ENCODE peak calls at places on chromosome 16, in nine cellular contexts. K is small intestine; V is endothelial cell of umbilical vein; B is CD4-positive, alpha-beta memory T cell; G is gastrocnemius medialis; C is heart right ventricle; Z is HAP-1; X is psoas muscle; N is aorta. S is an unnamed sample.

GRCh38 chr16:83351846-83352245 is 455.9 kb upstream of the HSBP1 start:
- DNase-seq in X (no peak), G (no peak), N (no peak), K (no peak), V (no peak), B (no peak), C (no peak), Z (no peak), S (no peak)

GRCh38 chr16:86676216-86676800 is 98.0 kb downstream of the FOXL1 start:
- DNase-seq in K (no peak), B (no peak), X (no peak), N (no peak), V (peak; percentile 65), G (no peak), Z (no peak), C (no peak), S (no peak)

GRCh38 chr16:65572156-65572555 is 450.3 kb upstream of the CDH11 start:
- DNase-seq in Z (no peak), V (peak; percentile 53), G (no peak), X (no peak), N (no peak), C (no peak), K (no peak), B (no peak), S (no peak)

GRCh38 chr16:84391151-84391873 is 23.0 kb downstream of the ATP2C2 start:
- DNase-seq in V (no peak), C (no peak), X (no peak), K (peak; percentile 9), G (no peak), N (peak; percentile 50), B (no peak), Z (no peak), S (peak; percentile 18)

GRCh38 chr16:27240948-27241531 is 27.5 kb downstream of the NSMCE1 start:
- DNase-seq in G (no peak), X (no peak), N (no peak), K (no peak), Z (no peak), C (no peak), V (peak; percentile 73), B (no peak), S (peak; percentile 19)

GRCh38 chr16:84929421-84930297 is 81.7 kb downstream of the ZDHHC7 start:
- DNase-seq in N (no peak), C (no peak), K (no peak), X (peak; percentile 87), G (no peak), V (no peak), B (no peak), Z (no peak), S (peak; percentile 84)

GRCh38 chr16:83187404-83187803 is 560.6 kb downstream of the CDH13 start:
- DNase-seq in N (no peak), C (no peak), V (peak; percentile 53), G (no peak), Z (no peak), B (no peak), K (no peak), X (no peak), S (no peak)

GRCh38 chr16:86519649-86520316 is 9.5 kb downstream of the FOXF1 start:
- DNase-seq in B (peak; percentile 37), K (peak; percentile 39), Z (peak; percentile 62), C (peak; percentile 66), V (peak; percentile 65), X (peak; percentile 81), G (no peak), N (peak; percentile 90), S (peak; percentile 85)

GRCh38 chr16:13032911-13033310 is 131.5 kb downstream of the SHISA9 start:
- DNase-seq in K (no peak), X (no peak), N (no peak), Z (no peak), G (no peak), V (no peak), C (no peak), B (no peak), S (no peak)

GRCh38 chr16:31215287-31216115 is 1.4 kb downstream of the PYDC1 start:
- DNase-seq in X (peak; percentile 89), N (peak; percentile 86), K (peak; percentile 59), V (peak; percentile 21), B (peak; percentile 14), G (peak; percentile 60), Z (no peak), C (peak; percentile 62), S (peak; percentile 65)

GRCh38 chr16:17316005-17316404 is 154.8 kb downstream of the XYLT1 start:
- DNase-seq in Z (no peak), C (no peak), G (no peak), V (no peak), N (no peak), K (no peak), B (no peak), X (no peak), S (no peak)

GRCh38 chr16:85996843-85997242 is 97.9 kb downstream of the IRF8 start:
- DNase-seq in K (no peak), V (no peak), Z (no peak), C (no peak), B (no peak), N (peak; percentile 62), G (no peak), X (no peak), S (no peak)

GRCh38 chr16:87407511-87408112 is 15.5 kb downstream of the MAP1LC3B start:
- DNase-seq in K (peak; percentile 73), X (no peak), B (no peak), G (peak; percentile 26), Z (no peak), V (peak; percentile 95), C (peak; percentile 51), N (no peak), S (no peak)

GRCh38 chr16:50861926-50862325 is 120.0 kb downstream of the CYLD start:
- DNase-seq in B (no peak), X (no peak), C (no peak), G (no peak), Z (no peak), V (no peak), N (no peak), K (no peak), S (no peak)

GRCh38 chr16:88543230-88543813 is 26.9 kb upstream of the ZC3H18 start:
- DNase-seq in N (no peak), V (no peak), X (no peak), Z (no peak), G (no peak), K (no peak), C (no peak), B (no peak), S (no peak)
- H3K27me3 ChIP-seq in N (no peaks in the 10 kb centered on the region), V (peaks cover 2% of the 10 kb centered on the region), X (peaks cover 19% of the 10 kb centered on the region), Z (peaks cover 7% of the 10 kb centered on the region), G (peaks cover 42% of the 10 kb centered on the region), K (no peaks in the 10 kb centered on the region), C (no peaks in the 10 kb centered on the region), B (no peaks in the 10 kb centered on the region), S (no peaks in the 10 kb centered on the region)

GRCh38 chr16:1175566-1176279 is 22.8 kb downstream of the CACNA1H start:
- DNase-seq in X (no peak), B (no peak), K (no peak), G (no peak), N (no peak), Z (no peak), C (no peak), V (no peak), S (no peak)

GRCh38 chr16:1178295-1178910 is 25.5 kb downstream of the CACNA1H start:
- DNase-seq in C (no peak), Z (no peak), X (no peak), N (no peak), B (no peak), V (no peak), G (no peak), K (no peak), S (no peak)

GRCh38 chr16:1176280-1176897 is 23.5 kb downstream of the CACNA1H start:
- DNase-seq in B (no peak), X (no peak), C (no peak), N (no peak), Z (no peak), K (no peak), V (no peak), G (no peak), S (no peak)

GRCh38 chr16:1177053-1177452 is 24.1 kb downstream of the CACNA1H start:
- DNase-seq in B (no peak), X (no peak), C (no peak), K (no peak), G (no peak), V (no peak), N (no peak), Z (no peak), S (no peak)

DNA sequence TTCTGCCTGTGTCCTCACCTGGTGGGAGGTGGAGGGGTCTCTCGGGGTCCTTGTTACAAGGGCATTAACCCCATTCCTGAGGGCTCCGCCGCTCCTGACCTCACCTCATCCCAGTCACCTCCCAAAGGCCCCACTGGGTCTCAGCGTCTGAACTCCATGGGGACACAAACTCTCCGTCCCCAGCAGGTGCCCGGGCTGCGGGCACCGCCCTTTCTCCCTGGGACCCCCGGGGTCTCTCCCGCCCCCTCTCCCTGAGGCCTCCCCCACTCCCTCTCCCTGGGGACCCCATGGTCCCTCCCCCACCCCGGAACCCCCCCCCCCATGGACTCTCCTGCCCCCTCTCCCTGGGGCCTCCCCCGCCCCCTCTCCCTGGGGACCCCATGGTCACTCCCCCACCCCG is 24.8 kb downstream of the CACNA1H start:
- DNase-seq in C (no peak), K (no peak), G (no peak), X (no peak), V (no peak), N (no peak), Z (no peak), B (no peak), S (no peak)
- H3K4me1 ChIP-seq in C (peaks cover 18% of the 10 kb centered on the region), K (no peaks in the 10 kb centered on the region), G (no peaks in the 10 kb centered on the region), X (no peaks in the 10 kb centered on the region), V (peaks cover 4% of the 10 kb centered on the region), N (no peaks in the 10 kb centered on the region), Z (no peaks in the 10 kb centered on the region), B (no peaks in the 10 kb centered on the region), S (no peaks in the 10 kb centered on the region)

GRCh38 chr16:35574011-35574410 is 2114.6 kb downstream of the TP53TG3F start:
- DNase-seq in V (no peak), C (no peak), X (no peak), K (no peak), Z (no peak), G (no peak), N (no peak), B (no peak), S (no peak)

GRCh38 chr16:35570946-35571345 is 2111.5 kb downstream of the TP53TG3F start:
- DNase-seq in Z (no peak), V (no peak), X (no peak), K (no peak), C (no peak), B (no peak), N (no peak), G (no peak), S (no peak)

GRCh38 chr16:35573407-35573806 is 2114.0 kb downstream of the TP53TG3F start:
- DNase-seq in B (no peak), X (no peak), Z (no peak), K (no peak), C (no peak), N (no peak), G (no peak), V (no peak), S (no peak)

GRCh38 chr16:35574454-35575431 is 2115.3 kb downstream of the TP53TG3F start:
- DNase-seq in G (no peak), N (no peak), B (no peak), X (no peak), C (no peak), V (no peak), K (no peak), Z (no peak), S (peak; percentile 48)

GRCh38 chr16:35572186-35572585 is 2112.8 kb downstream of the TP53TG3F start:
- DNase-seq in X (no peak), G (no peak), Z (no peak), B (no peak), C (no peak), V (no peak), N (no peak), K (no peak), S (no peak)
- H3K9me3 ChIP-seq in X (no peaks in the 10 kb centered on the region), G (no peaks in the 10 kb centered on the region), Z (peaks cover 4% of the 10 kb centered on the region), B (no peaks in the 10 kb centered on the region), C (peaks cover 3% of the 10 kb centered on the region), V (peaks cover 3% of the 10 kb centered on the region), N (no peaks in the 10 kb centered on the region), K (peaks cover 3% of the 10 kb centered on the region), S (no peaks in the 10 kb centered on the region)

GRCh38 chr16:67713647-67714273 is 5.4 kb downstream of the GFOD2 start:
- DNase-seq in V (no peak), K (peak; percentile 45), C (no peak), G (no peak), X (no peak), B (no peak), Z (no peak), N (no peak), S (no peak)
- H3K27me3 ChIP-seq in V (no peaks in the 10 kb centered on the region), K (no peaks in the 10 kb centered on the region), C (no peaks in the 10 kb centered on the region), G (no peaks in the 10 kb centered on the region), X (no peaks in the 10 kb centered on the region), B (no peaks in the 10 kb centered on the region), Z (no peaks in the 10 kb centered on the region), N (no peaks in the 10 kb centered on the region), S (no peaks in the 10 kb centered on the region)